ENCODE peak calls at places on chromosome 11, in seven cellular contexts. G is H9; P is cardiac muscle cell; T is nephron progenitor cell; U is LHCN-M2; N is stimulated activated CD4-positive, alpha-beta T cell treated with anti-CD3 and anti-CD28 coated beads, TNF-alpha, amount 100 ng/mL, for 4 hours; L is mucosa of gallbladder. D is an unnamed sample.
A peak's percentile ranks its signal among the peaks of the same experiment; 100 is the strongest.

GRCh38 chr11:986270-986951 is 50.1 kb downstream of the MUC6 start:
- DNase-seq in L (peak; percentile 79), N (no peak), G (no peak), U (no peak), T (no peak), P (no peak), D (no peak)

GRCh38 chr11:71183878-71184277 is 68.5 kb downstream of the SHANK2 start:
- DNase-seq in U (no peak), L (no peak), G (peak; percentile 3), N (no peak), T (no peak), P (no peak), D (no peak)

GRCh38 chr11:75771646-75772410 is 3.2 kb downstream of the DGAT2 start:
- DNase-seq in U (no peak), L (no peak), P (peak; percentile 91), T (no peak), G (no peak), N (no peak), D (no peak)

GRCh38 chr11:86209806-86210657 is 34.5 kb upstream of the EED start:
- DNase-seq in U (no peak), N (no peak), G (no peak), T (no peak), P (no peak), L (no peak), D (no peak)

GRCh38 chr11:128524172-128524571 is 63.2 kb downstream of the ETS1 start:
- DNase-seq in L (no peak), U (no peak), P (peak; percentile 65), N (no peak), G (no peak), T (no peak), D (no peak)

GRCh38 chr11:64224891-64225607 is 937 bp downstream of the TRPT1 start:
- DNase-seq in N (no peak), G (no peak), L (no peak), P (no peak), U (no peak), T (no peak), D (peak; percentile 72)

GRCh38 chr11:100741866-100742625 is 55.0 kb downstream of the ARHGAP42 start:
- DNase-seq in L (no peak), N (no peak), P (no peak), T (no peak), G (no peak), U (no peak), D (no peak)

GRCh38 chr11:93330446-93330984 is at the start of gene DEUP1:
- DNase-seq in P (peak; percentile 22), G (peak; percentile 55), U (no peak), L (peak; percentile 59), T (peak; percentile 90), N (no peak), D (no peak)

GRCh38 chr11:75293903-75294302 is 53.3 kb downstream of the TPBGL start:
- DNase-seq in T (no peak), N (no peak), G (no peak), U (no peak), L (no peak), P (no peak), D (no peak)

GRCh38 chr11:117933475-117933874 is 4.3 kb upstream of the TMPRSS13 start:
- DNase-seq in P (no peak), T (no peak), L (no peak), G (no peak), U (no peak), N (no peak), D (peak; percentile 35)

GRCh38 chr11:122145715-122146274 is 29.8 kb upstream of the BLID start:
- DNase-seq in P (no peak), T (no peak), U (no peak), N (no peak), G (no peak), L (no peak), D (no peak)

GRCh38 chr11:114208371-114208770 is 87.8 kb upstream of the NNMT start:
- DNase-seq in N (no peak), U (no peak), T (no peak), G (no peak), P (no peak), L (no peak), D (no peak)

GRCh38 chr11:120215634-120216033 is 4.8 kb downstream of the OAF start:
- DNase-seq in G (no peak), L (peak; percentile 51), T (no peak), P (peak; percentile 65), U (no peak), N (no peak), D (no peak)

GRCh38 chr11:14423633-14424032 is 64.7 kb upstream of the RRAS2 start:
- DNase-seq in N (no peak), T (no peak), L (no peak), G (no peak), U (peak; percentile 54), P (peak; percentile 71), D (no peak)

GRCh38 chr11:62611705-62612365 is 740 bp downstream of the EML3 start:
- DNase-seq in P (peak; percentile 87), L (no peak), U (peak; percentile 69), G (peak; percentile 60), N (peak; percentile 32), T (peak; percentile 44), D (no peak)

GRCh38 chr11:121482231-121483129 is 29.7 kb upstream of the SORL1-AS1 start:
- DNase-seq in N (peak; percentile 40), G (no peak), U (no peak), L (no peak), P (peak; percentile 34), T (no peak), D (no peak)

GRCh38 chr11:18853086-18853720 is 61.6 kb upstream of the PTPN5 start:
- DNase-seq in L (no peak), T (no peak), N (no peak), P (peak; percentile 29), G (peak; percentile 57), U (peak; percentile 12), D (no peak)

GRCh38 chr11:96337541-96338530 is 5.2 kb downstream of the MAML2 start:
- DNase-seq in U (no peak), N (no peak), G (no peak), L (no peak), T (no peak), P (peak; percentile 53), D (no peak)

GRCh38 chr11:11243790-11244469 is 109.1 kb downstream of the CSNK2A3 start:
- DNase-seq in U (no peak), P (peak; percentile 20), L (no peak), T (peak; percentile 68), N (peak; percentile 3), G (peak; percentile 72), D (no peak)

GRCh38 chr11:66951135-66951534 is 7.0 kb downstream of the PC start:
- DNase-seq in L (no peak), T (no peak), G (peak; percentile 67), P (no peak), N (no peak), U (no peak), D (no peak)

GRCh38 chr11:69437876-69438205 is 43.6 kb upstream of the LINC01488 start:
- DNase-seq in P (no peak), N (no peak), U (no peak), G (no peak), L (no peak), T (no peak), D (no peak)

GRCh38 chr11:104907521-104908185 is 9.4 kb upstream of the CASP12 start:
- DNase-seq in P (no peak), L (no peak), G (no peak), N (no peak), U (peak; percentile 9), T (no peak), D (no peak)

GRCh38 chr11:66886671-66887221 is 29.9 kb downstream of the LRFN4 start:
- DNase-seq in T (no peak), N (no peak), U (no peak), P (peak; percentile 88), L (no peak), G (no peak), D (no peak)

GRCh38 chr11:19725379-19726079 is 12.9 kb downstream of the NAV2 start:
- DNase-seq in P (no peak), U (no peak), L (no peak), N (no peak), T (no peak), G (no peak), D (peak; percentile 92)

GRCh38 chr11:115676768-115677167 is 172.6 kb upstream of the CADM1 start:
- DNase-seq in G (no peak), L (no peak), U (peak; percentile 43), N (no peak), T (no peak), P (peak; percentile 30), D (no peak)

GRCh38 chr11:117912497-117912896 is 16.7 kb downstream of the TMPRSS13 start:
- DNase-seq in T (no peak), U (no peak), G (peak; percentile 13), L (no peak), N (no peak), P (no peak), D (peak; percentile 43)

GRCh38 chr11:43359432-43359818 is 705 bp downstream of the TTC17 start:
- DNase-seq in N (peak; percentile 2), L (no peak), P (peak; percentile 38), U (peak; percentile 52), T (no peak), G (peak; percentile 43), D (no peak)

GRCh38 chr11:121354192-121354591 is 61.6 kb downstream of the SC5D start:
- DNase-seq in U (no peak), P (no peak), G (no peak), L (no peak), T (no peak), N (no peak), D (no peak)

GRCh38 chr11:92939305-92939704 is 30.1 kb upstream of the MTNR1B start:
- DNase-seq in G (no peak), U (no peak), P (no peak), T (no peak), L (no peak), N (no peak), D (no peak)

GRCh38 chr11:118931576-118931975 is 5.8 kb upstream of the BCL9L start:
- DNase-seq in G (no peak), L (no peak), N (no peak), T (no peak), U (no peak), P (no peak), D (no peak)

GRCh38 chr11:117180020-117180419 is 1.5 kb downstream of the SIDT2 start:
- DNase-seq in T (no peak), U (no peak), P (peak; percentile 61), L (no peak), N (no peak), G (peak; percentile 24), D (no peak)

GRCh38 chr11:8838248-8838647 is 72.7 kb upstream of the AKIP1 start:
- DNase-seq in T (no peak), P (peak; percentile 94), N (no peak), U (peak; percentile 81), G (no peak), L (no peak), D (no peak)